ENCODE peak calls at places on chromosome 21, in seven cellular contexts. One of them, this sample, is unnamed.

GRCh38 chr21:33915368-33916199 is at the start of gene ATP5PO:
- DNase-seq in IMR-90: peak
- DNase-seq in mesendoderm: peak
- DNase-seq in H1: peak
- DNase-seq in neuronal stem cell: peak
- DNase-seq in mesenchymal stem cell: peak
- DNase-seq in trophoblast cell: peak
- DNase-seq in this sample: peak

GRCh38 chr21:33884361-33885157 is 31.0 kb downstream of the ATP5PO start:
- DNase-seq in IMR-90: no peak
- DNase-seq in mesendoderm: no peak
- DNase-seq in H1: no peak
- DNase-seq in neuronal stem cell: no peak
- DNase-seq in mesenchymal stem cell: no peak
- DNase-seq in trophoblast cell: no peak
- DNase-seq in this sample: no peak

GRCh38 chr21:14566889-14567288 is 20.8 kb upstream of the SAMSN1 start:
- DNase-seq in IMR-90: no peak
- DNase-seq in mesendoderm: no peak
- DNase-seq in H1: no peak
- DNase-seq in neuronal stem cell: no peak
- DNase-seq in mesenchymal stem cell: no peak
- DNase-seq in trophoblast cell: no peak
- DNase-seq in this sample: no peak

GRCh38 chr21:41740604-41741252 is 26.1 kb downstream of the RIPK4 start:
- DNase-seq in IMR-90: no peak
- DNase-seq in mesendoderm: no peak
- DNase-seq in H1: no peak
- DNase-seq in neuronal stem cell: no peak
- DNase-seq in mesenchymal stem cell: no peak
- DNase-seq in trophoblast cell: no peak
- DNase-seq in this sample: no peak

GRCh38 chr21:42343963-42344510 is 6.8 kb downstream of the TFF2 start:
- DNase-seq in IMR-90: no peak
- DNase-seq in mesendoderm: no peak
- DNase-seq in H1: no peak
- DNase-seq in neuronal stem cell: no peak
- DNase-seq in mesenchymal stem cell: no peak
- DNase-seq in trophoblast cell: no peak
- DNase-seq in this sample: no peak

GRCh38 chr21:42071146-42071737 is at the start of gene UMODL1:
- DNase-seq in IMR-90: no peak
- DNase-seq in mesendoderm: no peak
- DNase-seq in H1: no peak
- DNase-seq in neuronal stem cell: no peak
- DNase-seq in mesenchymal stem cell: no peak
- DNase-seq in trophoblast cell: no peak
- DNase-seq in this sample: no peak

GRCh38 chr21:38359835-38360234 is 103.0 kb downstream of the KCNJ15 start:
- DNase-seq in IMR-90: no peak
- DNase-seq in mesendoderm: no peak
- DNase-seq in H1: no peak
- DNase-seq in neuronal stem cell: no peak
- DNase-seq in mesenchymal stem cell: no peak
- DNase-seq in trophoblast cell: no peak
- DNase-seq in this sample: no peak

GRCh38 chr21:39840373-39841097 is 26.7 kb upstream of the PCP4 start:
- DNase-seq in IMR-90: no peak
- DNase-seq in mesendoderm: no peak
- DNase-seq in H1: no peak
- DNase-seq in neuronal stem cell: no peak
- DNase-seq in mesenchymal stem cell: no peak
- DNase-seq in trophoblast cell: no peak
- DNase-seq in this sample: no peak

GRCh38 chr21:15293251-15293650 is 228.5 kb upstream of the NRIP1 start:
- DNase-seq in IMR-90: peak
- DNase-seq in mesendoderm: peak
- DNase-seq in H1: no peak
- DNase-seq in neuronal stem cell: peak
- DNase-seq in mesenchymal stem cell: peak
- DNase-seq in trophoblast cell: peak
- DNase-seq in this sample: no peak

GRCh38 chr21:41780337-41781046 is 13.6 kb upstream of the RIPK4 start:
- DNase-seq in IMR-90: no peak
- DNase-seq in mesendoderm: no peak
- DNase-seq in H1: no peak
- DNase-seq in neuronal stem cell: no peak
- DNase-seq in mesenchymal stem cell: no peak
- DNase-seq in trophoblast cell: no peak
- DNase-seq in this sample: no peak

GRCh38 chr21:46557469-46557868 is 47.4 kb downstream of the S100B start:
- DNase-seq in IMR-90: no peak
- DNase-seq in mesendoderm: no peak
- DNase-seq in H1: no peak
- DNase-seq in neuronal stem cell: no peak
- DNase-seq in mesenchymal stem cell: no peak
- DNase-seq in trophoblast cell: no peak
- DNase-seq in this sample: no peak

GRCh38 chr21:34567574-34567973 is 47.3 kb downstream of the RCAN1 start:
- DNase-seq in IMR-90: no peak
- DNase-seq in mesendoderm: no peak
- DNase-seq in H1: no peak
- DNase-seq in neuronal stem cell: no peak
- DNase-seq in mesenchymal stem cell: no peak
- DNase-seq in trophoblast cell: no peak
- DNase-seq in this sample: no peak

GRCh38 chr21:42695324-42696025 is 42.1 kb downstream of the PDE9A start:
- DNase-seq in IMR-90: peak
- DNase-seq in mesendoderm: no peak
- DNase-seq in H1: no peak
- DNase-seq in neuronal stem cell: no peak
- DNase-seq in mesenchymal stem cell: peak
- DNase-seq in trophoblast cell: no peak
- DNase-seq in this sample: no peak

GRCh38 chr21:17818158-17819113 is 720 bp downstream of the C21orf91 start:
- DNase-seq in IMR-90: peak
- DNase-seq in mesendoderm: peak
- DNase-seq in H1: peak
- DNase-seq in neuronal stem cell: peak
- DNase-seq in mesenchymal stem cell: peak
- DNase-seq in trophoblast cell: peak
- DNase-seq in this sample: peak

GRCh38 chr21:42461881-42462877 is 33.8 kb downstream of the RSPH1 start:
- DNase-seq in IMR-90: no peak
- DNase-seq in mesendoderm: peak
- DNase-seq in H1: no peak
- DNase-seq in neuronal stem cell: no peak
- DNase-seq in mesenchymal stem cell: no peak
- DNase-seq in trophoblast cell: no peak
- DNase-seq in this sample: peak

GRCh38 chr21:45507523-45507875 is 34.7 kb downstream of the SLC19A1 start:
- DNase-seq in IMR-90: no peak
- DNase-seq in mesendoderm: no peak
- DNase-seq in H1: no peak
- DNase-seq in neuronal stem cell: no peak
- DNase-seq in mesenchymal stem cell: no peak
- DNase-seq in trophoblast cell: no peak
- DNase-seq in this sample: no peak

GRCh38 chr21:45504516-45505415 is 37.5 kb downstream of the SLC19A1 start:
- DNase-seq in IMR-90: no peak
- DNase-seq in mesendoderm: no peak
- DNase-seq in H1: no peak
- DNase-seq in neuronal stem cell: no peak
- DNase-seq in mesenchymal stem cell: no peak
- DNase-seq in trophoblast cell: no peak
- DNase-seq in this sample: no peak

GRCh38 chr21:45505416-45506021 is 36.7 kb downstream of the SLC19A1 start:
- DNase-seq in IMR-90: no peak
- DNase-seq in mesendoderm: no peak
- DNase-seq in H1: no peak
- DNase-seq in neuronal stem cell: no peak
- DNase-seq in mesenchymal stem cell: no peak
- DNase-seq in trophoblast cell: no peak
- DNase-seq in this sample: no peak

GRCh38 chr21:45506836-45507522 is 35.3 kb downstream of the SLC19A1 start:
- DNase-seq in IMR-90: no peak
- DNase-seq in mesendoderm: no peak
- DNase-seq in H1: no peak
- DNase-seq in neuronal stem cell: no peak
- DNase-seq in mesenchymal stem cell: no peak
- DNase-seq in trophoblast cell: no peak
- DNase-seq in this sample: no peak

DNA sequence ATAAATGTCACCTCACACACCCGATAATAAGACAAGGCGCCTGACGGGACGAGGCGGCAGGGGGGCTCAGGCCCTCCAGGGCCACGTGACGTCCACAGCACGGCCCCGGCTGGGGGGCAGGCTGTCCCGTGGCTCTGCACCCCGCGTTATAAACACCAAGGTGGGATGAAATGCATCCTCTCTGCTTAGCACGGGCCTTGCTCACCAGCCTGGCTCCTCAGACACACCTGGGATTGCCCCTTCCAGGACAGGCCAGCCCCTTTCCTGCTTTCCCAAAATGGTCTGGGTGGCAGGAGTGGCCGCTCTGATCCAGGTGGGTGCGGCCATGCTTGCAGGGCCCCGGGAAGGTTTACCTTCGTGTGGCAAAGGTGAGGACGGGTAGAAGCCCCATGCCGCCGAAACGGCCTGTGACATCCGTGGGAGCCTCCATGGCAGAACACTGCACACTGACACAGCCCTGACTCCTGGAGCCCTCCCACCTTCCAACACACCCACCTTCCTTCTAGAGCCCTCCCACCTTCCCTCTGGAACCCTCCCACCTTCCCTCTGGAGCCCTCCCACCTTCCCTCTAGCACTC is 35.9 kb downstream of the SLC19A1 start:
- DNase-seq in IMR-90: no peak
- DNase-seq in mesendoderm: no peak
- DNase-seq in H1: no peak
- DNase-seq in neuronal stem cell: no peak
- DNase-seq in mesenchymal stem cell: no peak
- DNase-seq in trophoblast cell: no peak
- DNase-seq in this sample: no peak
- H4K8ac ChIP-seq in IMR-90: no peak
- H4K8ac ChIP-seq in mesendoderm: no peak
- H4K8ac ChIP-seq in H1: peak
- H4K8ac ChIP-seq in neuronal stem cell: no peak
- H4K8ac ChIP-seq in mesenchymal stem cell: no peak
- H4K8ac ChIP-seq in trophoblast cell: no peak
- H4K8ac ChIP-seq in this sample: no peak

DNA sequence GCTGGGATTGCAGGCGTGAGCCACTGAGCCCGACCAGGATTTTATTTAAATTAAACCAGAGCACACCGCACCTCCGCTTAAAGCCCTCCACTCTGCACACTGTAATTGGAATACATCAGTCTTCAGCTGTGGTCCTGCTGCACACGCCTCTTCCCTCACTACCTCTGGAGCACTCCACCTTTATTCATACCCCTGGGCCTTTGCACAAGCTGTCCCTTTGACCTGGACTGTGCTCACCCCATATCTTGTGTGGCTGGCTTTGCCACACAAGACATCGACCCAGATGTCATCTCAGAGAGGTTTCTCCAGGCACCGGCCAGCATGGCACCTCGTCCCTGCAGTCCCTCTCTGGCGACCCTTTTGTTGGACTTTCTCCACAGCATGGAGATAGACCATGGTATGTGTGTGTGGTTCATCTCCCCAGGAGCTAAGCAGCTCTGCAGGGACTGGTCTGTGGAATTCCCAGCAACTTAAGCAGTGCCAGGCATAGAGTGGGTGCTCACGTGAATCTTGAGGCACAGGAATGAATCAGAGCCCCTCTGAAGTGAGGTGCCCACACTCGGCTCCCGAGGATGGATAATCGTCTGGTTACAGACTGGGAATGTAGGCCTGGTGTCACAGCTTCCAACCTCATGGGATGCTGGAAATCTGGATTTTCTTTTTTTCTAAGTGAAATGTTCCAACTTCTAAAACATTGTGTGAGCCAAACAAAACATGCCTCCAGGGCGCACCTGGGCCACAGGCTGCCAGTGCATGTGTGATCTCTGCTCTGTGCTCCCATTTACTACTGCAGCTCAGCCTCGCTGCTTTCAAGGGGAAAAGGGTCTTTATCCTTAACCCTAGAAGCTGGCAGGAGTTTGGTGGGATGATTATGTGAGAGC is 61.9 kb downstream of the EVA1C start:
- DNase-seq in IMR-90: no peak
- DNase-seq in mesendoderm: no peak
- DNase-seq in H1: no peak
- DNase-seq in neuronal stem cell: no peak
- DNase-seq in mesenchymal stem cell: no peak
- DNase-seq in trophoblast cell: no peak
- DNase-seq in this sample: peak
- H4K8ac ChIP-seq in IMR-90: no peak
- H4K8ac ChIP-seq in mesendoderm: no peak
- H4K8ac ChIP-seq in H1: no peak
- H4K8ac ChIP-seq in neuronal stem cell: no peak
- H4K8ac ChIP-seq in mesenchymal stem cell: no peak
- H4K8ac ChIP-seq in trophoblast cell: no peak
- H4K8ac ChIP-seq in this sample: no peak

GRCh38 chr21:35573472-35574389 is 486.6 kb downstream of the SETD4 start:
- DNase-seq in IMR-90: peak
- DNase-seq in mesendoderm: no peak
- DNase-seq in H1: no peak
- DNase-seq in neuronal stem cell: no peak
- DNase-seq in mesenchymal stem cell: peak
- DNase-seq in trophoblast cell: no peak
- DNase-seq in this sample: no peak
- H4K8ac ChIP-seq in IMR-90: no peak
- H4K8ac ChIP-seq in mesendoderm: no peak
- H4K8ac ChIP-seq in H1: no peak
- H4K8ac ChIP-seq in neuronal stem cell: no peak
- H4K8ac ChIP-seq in mesenchymal stem cell: no peak
- H4K8ac ChIP-seq in trophoblast cell: no peak
- H4K8ac ChIP-seq in this sample: no peak

GRCh38 chr21:29637553-29637952 is 302.2 kb downstream of the GRIK1 start:
- DNase-seq in IMR-90: no peak
- DNase-seq in mesendoderm: no peak
- DNase-seq in H1: no peak
- DNase-seq in neuronal stem cell: no peak
- DNase-seq in mesenchymal stem cell: no peak
- DNase-seq in trophoblast cell: no peak
- DNase-seq in this sample: no peak
- H4K8ac ChIP-seq in IMR-90: no peak
- H4K8ac ChIP-seq in mesendoderm: no peak
- H4K8ac ChIP-seq in H1: no peak
- H4K8ac ChIP-seq in neuronal stem cell: no peak
- H4K8ac ChIP-seq in mesenchymal stem cell: no peak
- H4K8ac ChIP-seq in trophoblast cell: no peak
- H4K8ac ChIP-seq in this sample: no peak

DNA sequence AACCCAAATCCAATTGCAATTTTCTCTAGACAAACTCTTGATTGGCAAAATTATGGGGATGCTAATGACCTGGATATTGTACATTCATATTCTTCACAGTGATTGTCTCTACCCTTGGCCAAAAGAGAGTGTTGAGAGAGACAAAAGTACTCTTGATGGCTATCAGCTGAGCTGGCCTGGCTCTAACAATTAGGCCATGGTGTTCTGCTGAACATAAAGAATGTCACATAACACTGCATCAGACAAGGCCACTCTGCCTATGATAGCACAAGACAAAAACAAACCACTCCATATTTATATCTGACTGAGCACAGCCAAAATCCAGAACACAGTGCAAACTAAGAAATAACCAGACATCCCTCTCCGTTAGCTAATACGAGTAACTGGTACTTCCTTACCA is 101.7 kb downstream of the ADAMTS1 start:
- DNase-seq in IMR-90: no peak
- DNase-seq in mesendoderm: no peak
- DNase-seq in H1: no peak
- DNase-seq in neuronal stem cell: no peak
- DNase-seq in mesenchymal stem cell: no peak
- DNase-seq in trophoblast cell: no peak
- DNase-seq in this sample: no peak
- H4K8ac ChIP-seq in IMR-90: no peak
- H4K8ac ChIP-seq in mesendoderm: no peak
- H4K8ac ChIP-seq in H1: no peak
- H4K8ac ChIP-seq in neuronal stem cell: no peak
- H4K8ac ChIP-seq in mesenchymal stem cell: no peak
- H4K8ac ChIP-seq in trophoblast cell: no peak
- H4K8ac ChIP-seq in this sample: no peak

This sample was measured in H9.